ENCODE peak calls at places on chromosomes 11 and 22, in ten cellular contexts. F is substantia nigra, I is GM06990, Q is hepatocyte, K is heart right ventricle, X is NCI-H2029 treated with DMSO at 0.1 percent for 48 hours, S is HepG2, J is GM23248, W is AG09319, A is cardiac muscle cell. H is an unnamed sample.

GRCh38 chr22:29259253-29259899 is 8.4 kb downstream of the RHBDD3 start:
- DNase-seq in W (no peak), K (no peak), Q (no peak), I (no peak), S (no peak), X (no peak), J (peak; percentile 15), F (no peak), A (no peak), H (no peak)

GRCh38 chr11:57345555-57346151 is 7.5 kb downstream of the P2RX3 start:
- DNase-seq in X (peak; percentile 90), A (peak; percentile 79), W (no peak), F (peak; percentile 28), J (peak; percentile 79), I (no peak), S (peak; percentile 64), Q (peak; percentile 93), K (peak; percentile 42), H (peak; percentile 73)

GRCh38 chr11:10908215-10908990 is 50.5 kb upstream of the ZBED5 start:
- DNase-seq in W (peak; percentile 65), Q (peak; percentile 40), K (no peak), S (no peak), X (no peak), I (no peak), J (peak; percentile 97), F (no peak), A (no peak), H (no peak)

GRCh38 chr22:11598492-11599440 is 3929.2 kb upstream of the OR11H1 start:
- DNase-seq in S (no peak), X (no peak), Q (no peak), F (no peak), A (no peak), K (no peak), I (no peak), J (no peak), W (no peak), H (no peak)

GRCh38 chr11:134164490-134165370 is 59.0 kb downstream of the NCAPD3 start:
- DNase-seq in I (no peak), K (no peak), A (no peak), F (no peak), W (no peak), X (no peak), Q (no peak), S (peak; percentile 6), J (no peak), H (no peak)

GRCh38 chr22:39939830-39940229 is 20.4 kb upstream of the TMA7B start:
- DNase-seq in A (no peak), X (no peak), K (no peak), Q (no peak), W (no peak), F (no peak), I (no peak), S (no peak), J (no peak), H (no peak)

GRCh38 chr11:3880724-3881123 is 25.3 kb downstream of the STIM1 start:
- DNase-seq in S (peak; percentile 65), A (no peak), I (no peak), Q (no peak), X (no peak), J (peak; percentile 43), F (no peak), W (no peak), K (no peak), H (no peak)

GRCh38 chr11:112756166-112756565 is 205.1 kb upstream of the NCAM1 start:
- DNase-seq in Q (no peak), F (no peak), A (no peak), I (no peak), J (no peak), S (no peak), W (no peak), K (no peak), X (no peak), H (no peak)

GRCh38 chr22:36277482-36278291 is 24.8 kb downstream of the APOL1 start:
- DNase-seq in X (no peak), J (peak; percentile 74), F (peak; percentile 17), I (peak; percentile 73), Q (peak; percentile 74), S (peak; percentile 61), A (peak; percentile 66), W (no peak), K (peak; percentile 65), H (peak; percentile 58)

GRCh38 chr11:130945945-130946344 is 29.7 kb upstream of the SNX19 start:
- DNase-seq in X (no peak), J (peak; percentile 95), W (peak; percentile 52), Q (peak; percentile 10), K (peak; percentile 26), F (no peak), A (no peak), S (no peak), I (no peak), H (no peak)

GRCh38 chr22:49771266-49772065 is 56.2 kb downstream of the BRD1 start:
- DNase-seq in F (no peak), A (no peak), S (no peak), X (no peak), K (no peak), W (no peak), Q (no peak), J (no peak), I (no peak), H (no peak)

GRCh38 chr11:90220391-90220790 is 2.5 kb downstream of the CHORDC1 start:
- DNase-seq in K (no peak), J (peak; percentile 84), I (no peak), S (no peak), A (no peak), F (no peak), W (no peak), X (no peak), Q (no peak), H (no peak)

GRCh38 chr22:33539902-33540751 is 380.1 kb downstream of the LARGE1 start:
- DNase-seq in J (peak; percentile 40), F (peak; percentile 36), W (no peak), K (peak; percentile 66), S (peak; percentile 100), A (no peak), Q (peak; percentile 59), X (peak; percentile 42), I (no peak), H (peak; percentile 46)

GRCh38 chr11:16909375-16910035 is 104.7 kb downstream of the PLEKHA7 start:
- DNase-seq in X (no peak), S (no peak), W (no peak), K (no peak), I (peak; percentile 64), J (no peak), F (no peak), Q (no peak), A (no peak), H (no peak)

GRCh38 chr22:19844423-19845368 is 10.0 kb downstream of the GNB1L start:
- DNase-seq in W (peak; percentile 19), J (peak; percentile 96), K (peak; percentile 59), X (no peak), Q (no peak), S (no peak), F (peak; percentile 67), I (no peak), A (no peak), H (peak; percentile 38)

GRCh38 chr11:57310630-57311086 is 14.1 kb downstream of the TNKS1BP1 start:
- DNase-seq in Q (peak; percentile 70), K (no peak), J (peak; percentile 67), W (no peak), A (peak; percentile 63), F (no peak), X (peak; percentile 78), S (peak; percentile 78), I (no peak), H (no peak)

GRCh38 chr11:83759148-83759547 is 473.0 kb upstream of the CCDC90B start:
- DNase-seq in X (no peak), A (no peak), J (no peak), K (no peak), I (no peak), F (no peak), Q (no peak), W (no peak), S (no peak), H (no peak)

GRCh38 chr11:35927730-35928129 is 16.1 kb upstream of the LDLRAD3 start:
- DNase-seq in W (no peak), K (no peak), F (no peak), Q (peak; percentile 60), A (no peak), I (no peak), J (peak; percentile 45), X (no peak), S (peak; percentile 41), H (no peak)

GRCh38 chr11:110355011-110355744 is 58.8 kb upstream of the RDX start:
- DNase-seq in K (no peak), I (no peak), A (peak; percentile 41), F (no peak), S (peak; percentile 35), J (no peak), Q (peak; percentile 67), X (no peak), W (no peak), H (no peak)

GRCh38 chr11:113398669-113399430 is 11.3 kb downstream of the ANKK1 start:
- DNase-seq in Q (no peak), K (no peak), A (no peak), F (no peak), W (no peak), J (no peak), X (no peak), I (no peak), S (no peak), H (no peak)

GRCh38 chr22:37065149-37065548 is 13.6 kb downstream of the KCTD17 start:
- DNase-seq in W (no peak), I (no peak), J (no peak), Q (no peak), X (no peak), K (no peak), A (no peak), F (no peak), S (no peak), H (no peak)

GRCh38 chr11:83070044-83070877 is 1.4 kb downstream of the RAB30 start:
- DNase-seq in S (no peak), A (no peak), J (peak; percentile 75), Q (peak; percentile 23), I (no peak), K (no peak), F (no peak), W (peak; percentile 66), X (no peak), H (peak; percentile 37)

GRCh38 chr11:61963016-61963281 is 4.5 kb downstream of the FTH1 start:
- DNase-seq in A (no peak), J (no peak), X (no peak), Q (no peak), I (no peak), K (no peak), W (no peak), S (no peak), F (peak; percentile 49), H (no peak)

GRCh38 chr11:28049338-28050216 is 58.4 kb downstream of the KIF18A start:
- DNase-seq in K (no peak), A (no peak), X (no peak), F (no peak), S (no peak), J (no peak), I (no peak), W (no peak), Q (no peak), H (no peak)

GRCh38 chr22:48661984-48662383 is 1165.7 kb downstream of the BRD1 start:
- DNase-seq in Q (no peak), J (no peak), F (no peak), S (no peak), W (no peak), K (peak; percentile 5), X (no peak), A (no peak), I (no peak), H (no peak)

GRCh38 chr11:15968461-15969130 is 387.8 kb downstream of the SOX6 start:
- DNase-seq in A (no peak), Q (no peak), W (no peak), K (peak; percentile 14), X (no peak), J (no peak), S (no peak), I (no peak), F (no peak), H (peak; percentile 23)

GRCh38 chr11:45671246-45672171 is 6.1 kb upstream of the CHST1 start:
- DNase-seq in J (no peak), I (no peak), F (peak; percentile 83), K (no peak), Q (no peak), S (no peak), W (no peak), A (no peak), X (no peak), H (peak; percentile 98)

GRCh38 chr22:39478461-39478860 is 21.6 kb downstream of the MGAT3 start:
- DNase-seq in A (peak; percentile 76), I (no peak), X (no peak), S (no peak), J (peak; percentile 28), K (no peak), W (no peak), F (no peak), Q (peak; percentile 71), H (no peak)